ENCODE peak calls at places on chromosome 14, in five cellular contexts. Y, S, J, D and C are unnamed samples.

GRCh38 chr14:102255401-102256190 is 49.4 kb downstream of the MOK start:
- DNase-seq in Y (peak; percentile 58), S (no peak), J (peak; percentile 88), D (no peak), C (no peak)

GRCh38 chr14:20468773-20469241 is 399 bp upstream of the PNP start:
- DNase-seq in Y (no peak), S (no peak), J (no peak), D (no peak), C (no peak)

GRCh38 chr14:58428011-58428807 is 690 bp downstream of the KIAA0586 start:
- DNase-seq in Y (peak; percentile 73), S (peak; percentile 54), J (peak; percentile 63), D (no peak), C (peak; percentile 17)

GRCh38 chr14:67447033-67447381 is 35.0 kb upstream of the PLEK2 start:
- DNase-seq in Y (no peak), S (no peak), J (no peak), D (no peak), C (no peak)

GRCh38 chr14:55133416-55133815 is 4.4 kb downstream of the LGALS3 start:
- DNase-seq in Y (peak; percentile 74), S (peak; percentile 37), J (peak; percentile 43), D (no peak), C (no peak)

GRCh38 chr14:88473791-88474190 is 81.0 kb downstream of the PTPN21 start:
- DNase-seq in Y (no peak), S (no peak), J (peak; percentile 38), D (no peak), C (no peak)

GRCh38 chr14:90547250-90547649 is 150.4 kb downstream of the CALM1 start:
- DNase-seq in Y (no peak), S (no peak), J (no peak), D (no peak), C (no peak)

GRCh38 chr14:95609398-95609990 is 74.6 kb downstream of the GLRX5 start:
- DNase-seq in Y (peak; percentile 48), S (peak; percentile 9), J (peak; percentile 23), D (no peak), C (peak; percentile 40)

GRCh38 chr14:40981247-40981646 is 625.4 kb upstream of the LRFN5 start:
- DNase-seq in Y (no peak), S (no peak), J (no peak), D (no peak), C (no peak)

GRCh38 chr14:92328664-92329255 is 5.8 kb downstream of the SLC24A4 start:
- DNase-seq in Y (no peak), S (no peak), J (no peak), D (no peak), C (no peak)

GRCh38 chr14:79254069-79254775 is 957.1 kb downstream of the DIO2 start:
- DNase-seq in Y (peak; percentile 24), S (no peak), J (peak; percentile 66), D (no peak), C (no peak)

GRCh38 chr14:37602605-37603453 is 7.4 kb downstream of the TTC6 start:
- DNase-seq in Y (no peak), S (no peak), J (no peak), D (no peak), C (no peak)